ENCODE peak calls at places on chromosomes 4 and X, in five cellular contexts. H, U, J, P and K are unnamed samples.

GRCh38 chr4:13445841-13446790 is 38.0 kb downstream of the RAB28 start:
- DNase-seq in H (no peak), U (no peak), J (no peak), P (no peak), K (no peak)

GRCh38 chrX:53071604-53072417 is 10.4 kb upstream of the TSPYL2 start:
- DNase-seq in H (no peak), U (peak), J (peak), P (peak), K (peak)

GRCh38 chr4:154559141-154559841 is 3.5 kb upstream of the FGB start:
- DNase-seq in H (no peak), U (no peak), J (peak), P (no peak), K (no peak)

GRCh38 chr4:786074-786741 is 39.7 kb downstream of the CPLX1 start:
- DNase-seq in H (no peak), U (no peak), J (no peak), P (no peak), K (no peak)

GRCh38 chrX:109384569-109385174 is 97.2 kb downstream of the GUCY2F start:
- DNase-seq in H (no peak), U (no peak), J (peak), P (no peak), K (no peak)

GRCh38 chrX:110310896-110311295 is 7.0 kb downstream of the AMMECR1 start:
- DNase-seq in H (no peak), U (no peak), J (peak), P (no peak), K (no peak)

GRCh38 chr4:2320152-2320551 is 58.2 kb upstream of the MXD4 start:
- DNase-seq in H (peak), U (peak), J (no peak), P (peak), K (no peak)

GRCh38 chrX:78102100-78102499 is 1.9 kb upstream of the PGK1 start:
- DNase-seq in H (no peak), U (no peak), J (no peak), P (no peak), K (no peak)

GRCh38 chr4:148243837-148244236 is 198.4 kb downstream of the NR3C2 start:
- DNase-seq in H (no peak), U (no peak), J (no peak), P (no peak), K (no peak)

GRCh38 chr4:166499820-166500219 is 626.8 kb downstream of the TLL1 start:
- DNase-seq in H (no peak), U (no peak), J (no peak), P (no peak), K (no peak)

GRCh38 chr4:142727152-142727551 is 118.9 kb downstream of the INPP4B start:
- DNase-seq in H (no peak), U (no peak), J (no peak), P (no peak), K (no peak)

GRCh38 chrX:19382500-19383145 is 38.9 kb downstream of the PDHA1 start:
- DNase-seq in H (no peak), U (peak), J (peak), P (peak), K (no peak)
- TF ChIP-seq CTCF in H (peak), U (no peak), J (peak), P (no peak), K (no peak)

DNA sequence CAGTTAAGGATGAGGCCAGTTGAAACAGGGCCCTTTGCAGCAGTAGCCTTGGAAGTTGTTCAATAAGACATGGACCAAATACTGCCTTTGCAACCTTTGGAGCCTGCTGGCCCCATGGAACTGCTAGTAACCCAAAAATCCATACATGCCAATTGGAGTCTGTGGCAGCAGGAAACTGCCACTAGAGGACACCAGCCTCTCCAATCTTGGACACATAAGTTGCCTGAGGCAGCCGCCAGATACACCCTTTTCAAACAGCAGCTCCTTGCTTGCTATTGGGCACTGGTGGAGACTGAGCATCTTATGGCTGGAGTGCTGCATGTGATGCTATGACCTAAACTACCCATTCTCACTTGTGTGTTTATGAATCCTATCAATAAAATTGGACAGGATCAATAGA is 14.8 kb upstream of the LAP3 start:
- DNase-seq in H (no peak), U (no peak), J (peak), P (no peak), K (no peak)
- TF ChIP-seq CTCF in H (no peak), U (no peak), J (peak), P (no peak), K (no peak)

GRCh38 chr4:152780267-152780811 is 585 bp downstream of the ARFIP1 start:
- DNase-seq in H (no peak), U (no peak), J (peak), P (no peak), K (no peak)

GRCh38 chr4:152785639-152786517 is 6.1 kb downstream of the ARFIP1 start:
- DNase-seq in H (no peak), U (no peak), J (no peak), P (no peak), K (no peak)

GRCh38 chr4:152778656-152779512 is 646 bp downstream of the TIGD4 start:
- DNase-seq in H (no peak), U (peak), J (peak), P (no peak), K (no peak)

GRCh38 chr4:152779513-152780266 is at the start of the genes ARFIP1 and TIGD4:
- DNase-seq in H (peak), U (peak), J (peak), P (peak), K (peak)

DNA sequence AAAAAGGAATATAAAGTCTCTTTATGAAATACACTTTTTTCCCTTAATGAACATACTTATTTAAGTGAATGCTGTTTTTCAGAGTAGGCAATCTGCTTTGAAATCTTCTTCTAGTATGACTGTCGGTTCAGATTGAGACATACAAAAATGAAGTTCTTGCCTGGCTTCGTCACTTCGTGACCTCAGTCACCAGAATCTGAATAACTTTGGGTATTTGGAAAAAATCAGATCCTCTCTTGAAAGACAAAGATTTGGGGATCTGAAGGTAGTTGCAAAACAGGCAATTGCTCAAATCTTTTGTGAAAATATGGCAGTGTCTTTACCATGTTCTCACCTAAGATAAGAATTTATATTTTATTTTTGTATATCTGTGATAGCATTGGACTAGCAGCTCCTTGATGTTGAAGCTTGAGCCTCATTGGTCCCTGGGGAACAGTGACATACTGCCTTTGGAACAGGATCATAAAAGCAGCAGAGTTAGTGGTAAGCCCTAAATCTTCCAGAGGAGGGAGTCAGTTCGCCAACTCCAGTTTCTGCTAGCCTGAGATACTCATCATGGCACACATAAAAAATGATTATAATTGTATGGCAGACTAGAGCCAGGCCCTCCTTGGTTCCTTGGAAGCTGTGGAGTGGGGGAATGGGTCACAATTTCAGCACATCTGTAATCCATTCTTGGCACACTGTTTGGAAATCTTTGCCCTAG is 4.9 kb downstream of the ARFIP1 start:
- DNase-seq in H (no peak), U (no peak), J (peak), P (no peak), K (no peak)
- TF ChIP-seq CTCF in H (no peak), U (no peak), J (peak), P (no peak), K (no peak)

DNA sequence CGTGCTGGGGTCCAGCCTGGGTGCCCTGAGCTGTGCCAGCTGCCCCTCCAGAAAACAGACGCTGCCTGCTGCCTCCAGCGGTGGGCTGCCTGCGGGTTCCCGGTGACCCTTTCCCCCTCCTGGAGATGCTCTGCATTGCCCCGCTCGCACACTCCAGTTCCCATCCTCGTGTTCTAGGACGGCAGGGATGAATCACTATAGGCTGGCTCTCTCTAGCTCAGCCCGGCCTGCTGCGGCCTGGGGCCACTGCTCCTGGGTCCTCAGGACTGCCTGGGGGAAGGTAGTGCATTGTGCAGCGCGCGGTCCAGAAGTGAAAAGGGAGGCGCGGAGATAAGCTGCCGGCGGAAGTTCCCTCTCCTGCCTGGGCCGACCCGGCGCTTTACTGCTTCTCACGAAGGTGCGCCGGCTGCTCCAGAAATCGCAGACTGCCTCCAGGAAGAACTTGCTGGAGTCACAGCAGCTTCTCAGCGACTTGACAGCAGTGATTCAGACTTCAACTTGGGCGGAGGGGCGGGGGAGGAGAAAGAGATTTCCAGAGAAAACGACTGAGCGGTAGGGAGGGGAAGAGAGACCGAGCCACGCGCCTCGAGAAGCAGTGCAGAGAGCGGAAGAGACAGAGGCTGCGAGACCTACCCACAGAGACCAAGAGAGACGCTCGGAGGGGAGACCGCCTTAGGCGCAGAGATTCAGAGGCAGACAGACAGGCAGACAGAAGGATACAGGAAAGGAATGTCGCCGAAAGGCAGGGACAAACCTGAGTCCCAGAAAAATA is 6.7 kb upstream of the MSX1 start:
- DNase-seq in H (no peak), U (peak), J (peak), P (no peak), K (no peak)
- TF ChIP-seq CTCF in H (no peak), U (no peak), J (peak), P (no peak), K (no peak)

GRCh38 chr4:139764686-139765085 is 99.1 kb downstream of the MGST2 start:
- DNase-seq in H (no peak), U (no peak), J (no peak), P (peak), K (no peak)

GRCh38 chr4:139762715-139763114 is 97.1 kb downstream of the MGST2 start:
- DNase-seq in H (no peak), U (no peak), J (no peak), P (no peak), K (no peak)

GRCh38 chr4:139764192-139764591 is 98.6 kb downstream of the MGST2 start:
- DNase-seq in H (no peak), U (peak), J (no peak), P (peak), K (no peak)

GRCh38 chr4:139763205-139763604 is 97.6 kb downstream of the MGST2 start:
- DNase-seq in H (no peak), U (no peak), J (no peak), P (peak), K (no peak)

GRCh38 chr4:139763668-139764067 is 98.0 kb downstream of the MGST2 start:
- DNase-seq in H (no peak), U (no peak), J (no peak), P (peak), K (no peak)
- TF ChIP-seq CTCF in H (no peak), U (no peak), J (no peak), P (no peak), K (no peak)

GRCh38 chr4:164021947-164022346 is 527.5 kb downstream of the TMA16 start:
- DNase-seq in H (no peak), U (no peak), J (no peak), P (no peak), K (no peak)

GRCh38 chr4:164027805-164028204 is 533.3 kb downstream of the TMA16 start:
- DNase-seq in H (no peak), U (no peak), J (no peak), P (no peak), K (no peak)

DNA sequence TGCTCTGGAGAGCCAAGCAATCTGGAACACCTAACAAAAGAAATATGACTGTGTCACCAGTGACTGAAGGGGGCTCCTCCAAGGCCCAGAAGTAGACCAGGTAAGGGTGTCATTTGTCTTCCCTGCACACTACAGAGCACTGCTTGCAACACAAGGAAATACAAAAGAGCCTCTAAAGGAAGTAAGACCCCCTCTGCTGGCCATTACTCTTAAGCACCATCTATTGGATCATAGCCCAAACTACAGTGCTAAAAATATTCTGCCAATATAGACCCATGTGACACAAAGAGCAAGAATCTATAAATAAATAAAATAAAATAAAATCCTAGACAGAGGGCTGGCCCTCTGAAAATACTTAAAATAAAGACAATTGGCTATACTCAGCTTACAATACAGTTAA is 528.7 kb downstream of the TMA16 start:
- DNase-seq in H (no peak), U (no peak), J (no peak), P (no peak), K (no peak)
- TF ChIP-seq CTCF in H (no peak), U (no peak), J (no peak), P (no peak), K (no peak)

GRCh38 chrX:8748855-8749254 is 16.9 kb upstream of the ANOS1 start:
- DNase-seq in H (no peak), U (no peak), J (peak), P (no peak), K (no peak)
- TF ChIP-seq CTCF in H (peak), U (no peak), J (peak), P (no peak), K (no peak)

DNA sequence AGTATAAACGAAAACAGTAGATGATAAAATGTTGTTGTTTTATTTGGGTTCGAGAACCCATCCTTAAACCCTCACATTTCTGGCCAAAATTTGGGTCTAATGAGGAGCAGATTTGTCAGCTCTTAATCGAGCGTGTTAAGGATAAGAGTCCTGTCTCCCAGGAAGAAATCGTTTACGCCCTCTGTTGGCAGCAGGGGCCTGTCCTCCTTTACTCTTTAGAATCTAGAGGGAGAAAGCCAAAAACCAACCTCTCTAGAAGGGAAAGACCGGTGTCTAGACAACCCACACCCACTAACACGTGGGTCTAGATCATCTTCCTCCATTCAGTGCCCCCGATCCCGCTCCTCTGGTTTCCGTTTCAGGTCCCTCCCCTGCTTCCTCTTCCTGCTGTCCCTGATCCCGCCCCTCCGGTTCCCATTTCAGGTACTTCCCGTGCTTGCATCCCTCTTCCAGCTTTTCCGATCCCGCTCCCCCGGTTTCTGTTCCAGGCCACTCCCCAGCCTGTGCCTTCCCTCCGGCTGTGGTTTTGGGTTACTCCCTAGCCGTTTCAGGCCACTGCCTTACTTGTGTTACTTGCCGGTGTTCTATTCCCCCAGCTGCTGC is 339.1 kb downstream of the PAPSS1 start:
- DNase-seq in H (no peak), U (no peak), J (no peak), P (no peak), K (no peak)
- TF ChIP-seq CTCF in H (no peak), U (no peak), J (no peak), P (no peak), K (no peak)

DNA sequence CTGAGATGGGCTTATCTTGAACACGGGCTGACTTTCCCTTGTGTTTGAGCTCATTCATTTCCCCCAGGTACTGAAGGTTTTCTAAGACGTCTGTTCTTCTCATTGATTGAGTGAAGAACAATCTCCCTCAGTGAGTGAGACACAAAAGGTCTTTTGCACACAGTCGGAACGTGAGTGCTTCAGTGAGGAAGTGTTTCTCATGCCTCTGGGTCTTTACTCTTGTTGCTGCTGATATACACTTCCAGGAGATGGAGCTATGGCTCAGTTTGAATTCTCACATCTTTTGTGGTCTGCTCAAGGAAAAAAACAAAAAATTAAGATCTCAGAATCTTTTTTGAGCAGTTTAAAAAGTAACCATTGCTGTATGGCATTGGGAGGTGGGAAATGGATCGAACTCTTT is 981.9 kb upstream of the TENM3 start:
- DNase-seq in H (no peak), U (no peak), J (peak), P (no peak), K (no peak)
- TF ChIP-seq CTCF in H (no peak), U (no peak), J (peak), P (no peak), K (no peak)